ENCODE peak calls at places on chromosomes 5 and 9, in five cellular contexts. O is NCI-H524, Y is activated T-cell treated with anti-CD3 and anti-CD28 coated beads for 4 hours, J is amygdala, U is astrocyte. P is an unnamed sample.

GRCh38 chr5:53963958-53964357 is 346.4 kb downstream of the ARL15 start:
- DNase-seq in J (no peak), O (no peak), Y (no peak), U (no peak), P (no peak)

GRCh38 chr5:112491257-112491656 is 72.2 kb upstream of the EPB41L4A start:
- DNase-seq in U (no peak), Y (no peak), J (no peak), O (peak), P (no peak)

GRCh38 chr5:97478513-97478912 is 295.5 kb upstream of the RIOK2 start:
- DNase-seq in U (no peak), Y (no peak), J (no peak), O (no peak), P (no peak)

GRCh38 chr9:14179449-14179848 is 134.5 kb downstream of the NFIB start:
- DNase-seq in Y (no peak), J (no peak), U (no peak), O (no peak), P (no peak)

GRCh38 chr5:139751236-139751635 is 44.4 kb upstream of the PSD2 start:
- DNase-seq in U (no peak), J (no peak), O (no peak), Y (no peak), P (no peak)

GRCh38 chr9:79598562-79599345 is 27.0 kb downstream of the TLE4 start:
- DNase-seq in Y (no peak), U (no peak), O (no peak), J (no peak), P (no peak)

GRCh38 chr9:107867738-107868137 is 378.2 kb upstream of the KLF4 start:
- DNase-seq in O (no peak), U (no peak), Y (no peak), J (no peak), P (no peak)

GRCh38 chr5:1793301-1793740 is 6.3 kb downstream of the MRPL36 start:
- DNase-seq in J (no peak), U (peak), O (no peak), Y (no peak), P (peak)

GRCh38 chr9:98357921-98358535 is 102.6 kb upstream of the TBC1D2 start:
- DNase-seq in Y (no peak), O (no peak), U (peak), J (no peak), P (no peak)

GRCh38 chr5:172531704-172532026 is 77.3 kb upstream of the SH3PXD2B start:
- DNase-seq in Y (no peak), O (no peak), J (no peak), U (no peak), P (no peak)

GRCh38 chr5:171710451-171711024 is 75.1 kb upstream of the SMIM23 start:
- DNase-seq in J (no peak), U (no peak), Y (no peak), O (no peak), P (no peak)

GRCh38 chr5:181138258-181138657 is 7.3 kb upstream of the OR2V1 start:
- DNase-seq in U (no peak), J (no peak), Y (no peak), O (no peak), P (no peak)

GRCh38 chr9:125409637-125410521 is 148.3 kb downstream of the GAPVD1 start:
- DNase-seq in J (no peak), U (peak), O (no peak), Y (peak), P (peak)

GRCh38 chr9:19050637-19051591 is 1.7 kb downstream of the RRAGA start:
- DNase-seq in O (no peak), Y (no peak), U (no peak), J (no peak), P (no peak)

GRCh38 chr5:175472378-175472777 is 6.0 kb upstream of the SFXN1 start:
- DNase-seq in U (no peak), J (no peak), O (no peak), Y (no peak), P (no peak)

GRCh38 chr9:78973906-78974305 is 597.9 kb upstream of the TLE4 start:
- DNase-seq in U (peak), O (no peak), J (no peak), Y (no peak), P (no peak)

GRCh38 chr9:33295571-33295970 is 5.3 kb downstream of the NFX1 start:
- DNase-seq in Y (no peak), U (no peak), J (no peak), O (no peak), P (no peak)

GRCh38 chr5:178281321-178281720 is 48.7 kb upstream of the PHYKPL start:
- DNase-seq in Y (no peak), O (no peak), J (no peak), U (no peak), P (no peak)

GRCh38 chr5:160118349-160119141 is 705 bp downstream of the PWWP2A start:
- DNase-seq in U (no peak), Y (peak), J (no peak), O (no peak), P (peak)

GRCh38 chr9:99822596-99823391 is 1.1 kb downstream of the NR4A3 start:
- DNase-seq in U (peak), J (no peak), Y (peak), O (peak), P (peak)

GRCh38 chr5:125411163-125412050 is 665.0 kb upstream of the ZNF608 start:
- DNase-seq in U (peak), Y (no peak), O (no peak), J (no peak), P (no peak)

GRCh38 chr5:181204561-181205401 is at the start of gene TRIM7:
- DNase-seq in Y (no peak), O (no peak), U (no peak), J (no peak), P (no peak)

P was measured in activated CD4-positive, alpha-beta T cell treated with anti-CD3 and anti-CD28 coated beads for 4 hours.